ENCODE peak calls at places on chromosomes 3 and 15, in four cellular contexts. B is heart right ventricle, J is kidney, C is neuronal stem cell. L is an unnamed sample.

GRCh38 chr3:63975705-63976104 is 47.6 kb downstream of the PSMD6 start:
- DNase-seq in B (peak; percentile 58), J (no peak), C (no peak), L (peak; percentile 81)

GRCh38 chr3:121918779-121919483 is 24.7 kb downstream of the SLC15A2 start:
- DNase-seq in B (no peak), J (peak; percentile 79), C (no peak), L (no peak)

GRCh38 chr3:52153389-52154096 is 680 bp downstream of the POC1A start:
- DNase-seq in B (no peak), J (no peak), C (no peak), L (no peak)

GRCh38 chr3:40302784-40303183 is 6.7 kb upstream of the EIF1B start:
- DNase-seq in B (no peak), J (no peak), C (no peak), L (no peak)

GRCh38 chr3:60698117-60698516 is 553.1 kb downstream of the FHIT start:
- DNase-seq in B (no peak), J (no peak), C (no peak), L (no peak)

GRCh38 chr15:72285927-72286516 is 13.7 kb upstream of the PARP6 start:
- DNase-seq in B (no peak), J (no peak), C (no peak), L (no peak)

GRCh38 chr3:38112378-38112761 is 24.6 kb downstream of the ACAA1 start:
- DNase-seq in B (no peak), J (no peak), C (no peak), L (peak; percentile 48)

GRCh38 chr15:67145307-67145610 is 79.9 kb downstream of the SMAD3 start:
- DNase-seq in B (no peak), J (no peak), C (no peak), L (no peak)

GRCh38 chr3:58585994-58586393 is 8.8 kb upstream of the FAM107A start:
- DNase-seq in B (no peak), J (peak; percentile 86), C (no peak), L (no peak)

GRCh38 chr3:171415070-171415469 is 45.1 kb downstream of the TNIK start:
- DNase-seq in B (no peak), J (no peak), C (no peak), L (no peak)

GRCh38 chr3:64150527-64151238 is 74.6 kb downstream of the PRICKLE2 start:
- DNase-seq in B (peak; percentile 67), J (peak; percentile 74), C (no peak), L (peak; percentile 92)

GRCh38 chr3:138437281-138437680 is 2.9 kb downstream of the ESYT3 start:
- DNase-seq in B (no peak), J (no peak), C (no peak), L (no peak)

GRCh38 chr15:76204916-76205460 is 106.3 kb downstream of the ETFA start:
- DNase-seq in B (no peak), J (no peak), C (no peak), L (peak; percentile 48)

GRCh38 chr15:81362790-81363189 is 11.2 kb downstream of the TMC3 start:
- DNase-seq in B (no peak), J (no peak), C (no peak), L (no peak)

DNA sequence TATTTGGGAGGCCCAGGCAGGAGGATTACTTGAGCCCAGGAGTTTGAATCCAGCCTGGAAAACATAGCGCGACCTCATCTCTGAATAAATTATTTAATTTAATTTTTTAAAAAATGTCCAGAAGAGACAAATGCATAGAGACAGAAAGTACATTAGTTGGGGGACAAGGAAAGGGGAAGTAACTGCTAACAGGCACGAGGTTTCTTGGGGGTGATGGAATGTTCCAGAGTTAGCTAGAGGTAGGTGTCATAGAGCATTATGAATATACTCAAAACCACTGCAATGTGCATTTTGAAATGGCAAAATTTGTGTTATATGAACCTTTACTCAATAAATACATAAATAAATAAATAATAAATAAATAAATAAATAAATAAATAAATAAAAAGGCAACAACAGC is 31.7 kb upstream of the CYP11A1 start:
- DNase-seq in B (no peak), J (no peak), C (no peak), L (no peak)
- H3K4me1 ChIP-seq in B (peaks cover 11% of the 10 kb centered on the region), J (peaks cover 2% of the 10 kb centered on the region), C (peaks cover 8% of the 10 kb centered on the region), L (no peaks in the 10 kb centered on the region)

GRCh38 chr15:69558138-69558409 is 105.5 kb downstream of the RPLP1 start:
- DNase-seq in B (no peak), J (no peak), C (no peak), L (no peak)
- H3K4me1 ChIP-seq in B (no peaks in the 10 kb centered on the region), J (peaks cover 36% of the 10 kb centered on the region), C (peaks cover 8% of the 10 kb centered on the region), L (peaks cover 10% of the 10 kb centered on the region)

GRCh38 chr15:99472416-99473145 is 93.2 kb upstream of the MEF2A start:
- DNase-seq in B (no peak), J (no peak), C (no peak), L (peak; percentile 55)

GRCh38 chr15:99475754-99476412 is 89.9 kb upstream of the MEF2A start:
- DNase-seq in B (no peak), J (no peak), C (no peak), L (peak; percentile 30)

GRCh38 chr15:99476413-99477222 is 89.2 kb upstream of the MEF2A start:
- DNase-seq in B (no peak), J (peak; percentile 84), C (no peak), L (peak; percentile 89)

GRCh38 chr15:99474981-99475753 is 90.6 kb upstream of the MEF2A start:
- DNase-seq in B (peak; percentile 59), J (peak; percentile 96), C (no peak), L (peak; percentile 82)

GRCh38 chr15:99474041-99474906 is 91.5 kb upstream of the MEF2A start:
- DNase-seq in B (peak; percentile 75), J (peak; percentile 76), C (no peak), L (peak; percentile 76)
- H3K4me1 ChIP-seq in B (peaks cover 39% of the 10 kb centered on the region), J (peaks cover 24% of the 10 kb centered on the region), C (peaks cover 3% of the 10 kb centered on the region), L (no peaks in the 10 kb centered on the region)

DNA sequence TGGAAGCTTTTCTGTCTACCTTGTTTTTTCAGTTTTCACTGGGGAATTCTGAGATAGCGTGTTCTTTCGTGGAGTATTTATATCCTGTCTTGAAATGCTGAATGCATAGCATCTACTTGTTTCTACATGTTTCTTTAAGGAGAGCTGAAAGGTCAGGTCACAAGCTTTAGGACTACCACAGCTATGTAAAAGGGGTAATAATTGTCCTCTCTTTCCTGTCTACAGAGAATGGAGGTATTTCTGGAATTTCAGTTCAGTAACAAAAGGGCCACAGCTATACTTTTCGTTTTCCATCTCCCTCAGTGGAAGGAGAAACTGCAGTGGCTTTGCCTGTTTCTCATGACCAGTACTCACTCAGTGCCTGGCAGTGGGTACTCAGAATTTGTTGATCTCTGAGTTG is 4.7 kb downstream of the INAFM2 start:
- DNase-seq in B (no peak), J (no peak), C (no peak), L (no peak)
- H3K4me1 ChIP-seq in B (peaks cover 64% of the 10 kb centered on the region), J (peaks cover 9% of the 10 kb centered on the region), C (peaks cover 33% of the 10 kb centered on the region), L (peaks cover 85% of the 10 kb centered on the region)

DNA sequence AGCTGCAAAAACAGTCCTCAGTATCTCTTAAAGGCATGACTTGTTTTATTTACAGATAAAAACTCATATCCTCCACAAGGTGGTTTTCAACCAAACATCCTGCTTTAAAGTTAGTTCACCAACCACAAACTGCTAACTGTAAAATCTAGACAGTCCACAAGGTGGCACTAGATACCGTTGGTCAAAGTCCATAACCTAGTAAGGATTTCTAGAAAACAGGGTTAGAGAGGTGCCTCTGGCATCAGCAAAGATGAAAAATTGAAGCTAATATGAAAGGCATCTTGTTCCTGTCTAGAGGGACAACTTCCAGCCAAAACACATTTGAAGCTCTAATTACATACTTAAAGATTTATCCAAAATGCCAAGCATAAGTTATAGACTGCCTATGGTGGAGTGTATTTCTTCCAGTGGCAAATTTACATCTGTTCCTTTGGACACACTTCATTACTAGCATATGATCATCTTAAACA is 56.0 kb downstream of the ZMAT3 start:
- DNase-seq in B (peak; percentile 56), J (no peak), C (peak; percentile 68), L (no peak)
- H3K4me1 ChIP-seq in B (peaks cover 10% of the 10 kb centered on the region), J (peaks cover under 1% of the 10 kb centered on the region), C (peaks cover 2% of the 10 kb centered on the region), L (no peaks in the 10 kb centered on the region)

GRCh38 chr3:42005426-42005825 is 43.5 kb upstream of the ULK4 start:
- DNase-seq in B (no peak), J (no peak), C (no peak), L (no peak)

GRCh38 chr3:42009456-42009855 is 47.6 kb upstream of the ULK4 start:
- DNase-seq in B (no peak), J (no peak), C (no peak), L (no peak)

GRCh38 chr3:42010530-42010929 is 48.6 kb upstream of the ULK4 start:
- DNase-seq in B (no peak), J (no peak), C (no peak), L (no peak)

GRCh38 chr3:42012378-42012934 is 50.6 kb upstream of the ULK4 start:
- DNase-seq in B (no peak), J (no peak), C (no peak), L (no peak)

GRCh38 chr3:42007785-42008184 is 45.9 kb upstream of the ULK4 start:
- DNase-seq in B (no peak), J (no peak), C (no peak), L (no peak)
- H3K4me1 ChIP-seq in B (no peaks in the 10 kb centered on the region), J (no peaks in the 10 kb centered on the region), C (no peaks in the 10 kb centered on the region), L (no peaks in the 10 kb centered on the region)